ENCODE peak calls at places on chromosomes 2 and 18, in ten cellular contexts. O is fibroblast of mammary gland, F is heart right ventricle, Q is bronchial epithelial cell, P is suprapubic skin, J is endodermal cell, S is cardiac fibroblast, G is foreskin fibroblast, T is H1, N is left ventricle myocardium inferior. V is an unnamed sample.

GRCh38 chr2:202101049-202101579 is 28.1 kb downstream of the KIAA2012 start:
- DNase-seq in O (no peak), F (no peak), Q (no peak), P (no peak), J (peak), S (no peak), G (no peak), T (no peak), N (no peak), V (no peak)

GRCh38 chr2:37871453-37872191 is 53.5 kb upstream of the RMDN2 start:
- DNase-seq in O (peak), F (no peak), Q (peak), P (no peak), J (no peak), S (peak), G (peak), T (no peak), N (no peak), V (peak)

GRCh38 chr2:16044946-16045456 is 104.7 kb downstream of the MYCN start:
- DNase-seq in O (no peak), F (no peak), Q (peak), P (no peak), J (no peak), S (no peak), G (no peak), T (no peak), N (no peak), V (no peak)

GRCh38 chr2:158602027-158602426 is 145.3 kb downstream of the PKP4 start:
- DNase-seq in O (no peak), F (no peak), Q (peak), P (no peak), J (no peak), S (no peak), G (no peak), T (no peak), N (no peak), V (peak)

GRCh38 chr2:47631306-47631705 is 151.6 kb upstream of the MSH6 start:
- DNase-seq in O (no peak), F (no peak), Q (peak), P (no peak), J (no peak), S (no peak), G (no peak), T (no peak), N (no peak), V (peak)

GRCh38 chr2:190497428-190497827 is 37.1 kb downstream of the NEMP2 start:
- DNase-seq in O (no peak), F (no peak), Q (no peak), P (no peak), J (no peak), S (no peak), G (no peak), T (no peak), N (no peak), V (peak)

GRCh38 chr2:191845248-191845715 is 1.6 kb downstream of the CAVIN2 start:
- DNase-seq in O (peak), F (peak), Q (no peak), P (no peak), J (no peak), S (peak), G (peak), T (no peak), N (peak), V (peak)

GRCh38 chr2:217216316-217216715 is 356.5 kb upstream of the TNP1 start:
- DNase-seq in O (no peak), F (no peak), Q (no peak), P (no peak), J (no peak), S (no peak), G (no peak), T (no peak), N (no peak), V (no peak)

GRCh38 chr18:58862851-58863538 is 1.7 kb upstream of the ZNF532 start:
- DNase-seq in O (peak), F (peak), Q (peak), P (no peak), J (peak), S (peak), G (no peak), T (peak), N (peak), V (peak)

GRCh38 chr2:239597216-239597615 is 196.4 kb upstream of the HDAC4 start:
- DNase-seq in O (no peak), F (no peak), Q (no peak), P (peak), J (peak), S (no peak), G (no peak), T (no peak), N (no peak), V (no peak)

GRCh38 chr2:239313251-239313650 is 87.6 kb downstream of the HDAC4 start:
- DNase-seq in O (no peak), F (no peak), Q (no peak), P (no peak), J (peak), S (no peak), G (no peak), T (no peak), N (peak), V (no peak)

GRCh38 chr2:174778479-174778962 is 14.2 kb upstream of the CHRNA1 start:
- DNase-seq in O (peak), F (peak), Q (no peak), P (no peak), J (no peak), S (peak), G (peak), T (no peak), N (peak), V (no peak)

GRCh38 chr18:31099490-31100230 is 2.6 kb downstream of the DSC2 start:
- DNase-seq in O (no peak), F (no peak), Q (no peak), P (no peak), J (no peak), S (no peak), G (no peak), T (no peak), N (no peak), V (no peak)

GRCh38 chr2:95799892-95800291 is 191.7 kb downstream of the ANKRD36C start:
- DNase-seq in O (no peak), F (peak), Q (no peak), P (no peak), J (no peak), S (no peak), G (no peak), T (no peak), N (no peak), V (no peak)

GRCh38 chr2:106531676-106532075 is 44.5 kb downstream of the CD8B2 start:
- DNase-seq in O (no peak), F (no peak), Q (no peak), P (no peak), J (no peak), S (no peak), G (no peak), T (no peak), N (no peak), V (no peak)

GRCh38 chr18:44897445-44898215 is 216.9 kb downstream of the SETBP1 start:
- DNase-seq in O (no peak), F (no peak), Q (no peak), P (no peak), J (no peak), S (no peak), G (no peak), T (no peak), N (no peak), V (no peak)

GRCh38 chr2:36329746-36330145 is 25.8 kb upstream of the CRIM1 start:
- DNase-seq in O (peak), F (no peak), Q (peak), P (no peak), J (no peak), S (peak), G (no peak), T (no peak), N (no peak), V (peak)

GRCh38 chr2:85420743-85421705 is 2.5 kb downstream of the SH2D6 start:
- DNase-seq in O (peak), F (peak), Q (peak), P (peak), J (peak), S (peak), G (peak), T (peak), N (peak), V (peak)

GRCh38 chr2:48693645-48694044 is 61.9 kb downstream of the LHCGR start:
- DNase-seq in O (no peak), F (no peak), Q (peak), P (no peak), J (no peak), S (no peak), G (no peak), T (no peak), N (no peak), V (peak)

GRCh38 chr2:85504434-85505261 is 34.3 kb upstream of the MAT2A start:
- DNase-seq in O (peak), F (no peak), Q (peak), P (no peak), J (no peak), S (peak), G (peak), T (no peak), N (peak), V (peak)

GRCh38 chr2:218255441-218255840 is 5.4 kb upstream of the GPBAR1 start:
- DNase-seq in O (peak), F (no peak), Q (peak), P (no peak), J (no peak), S (no peak), G (no peak), T (no peak), N (no peak), V (peak)

GRCh38 chr2:119407430-119408220 is 24.0 kb upstream of the TMEM37 start:
- DNase-seq in O (peak), F (no peak), Q (peak), P (no peak), J (peak), S (peak), G (peak), T (peak), N (no peak), V (peak)

GRCh38 chr2:151930042-151930441 is 101.8 kb upstream of the ARL5A start:
- DNase-seq in O (no peak), F (no peak), Q (no peak), P (no peak), J (no peak), S (no peak), G (no peak), T (no peak), N (no peak), V (no peak)

GRCh38 chr2:74902281-74902860 is 56.1 kb upstream of the POLE4 start:
- DNase-seq in O (no peak), F (no peak), Q (no peak), P (no peak), J (peak), S (no peak), G (no peak), T (no peak), N (no peak), V (no peak)

GRCh38 chr2:190069936-190070696 is 7.6 kb upstream of the MSTN start:
- DNase-seq in O (peak), F (no peak), Q (peak), P (no peak), J (no peak), S (peak), G (peak), T (no peak), N (no peak), V (peak)

GRCh38 chr2:24761866-24762265 is 31.3 kb downstream of the PTRHD1 start:
- DNase-seq in O (no peak), F (no peak), Q (no peak), P (no peak), J (no peak), S (no peak), G (no peak), T (no peak), N (no peak), V (no peak)

GRCh38 chr2:82790277-82791021 is 1668.6 kb downstream of the SUCLG1 start:
- DNase-seq in O (no peak), F (no peak), Q (peak), P (peak), J (peak), S (peak), G (peak), T (no peak), N (no peak), V (peak)

GRCh38 chr2:16303761-16304160 is 361.9 kb downstream of the CYRIA start:
- DNase-seq in O (no peak), F (no peak), Q (no peak), P (no peak), J (peak), S (no peak), G (no peak), T (peak), N (no peak), V (no peak)

GRCh38 chr2:191679818-191680600 is 2.1 kb downstream of the NABP1 start:
- DNase-seq in O (peak), F (no peak), Q (peak), P (no peak), J (no peak), S (peak), G (peak), T (no peak), N (no peak), V (peak)

GRCh38 chr2:128663371-128664050 is 344.8 kb upstream of the HS6ST1 start:
- DNase-seq in O (no peak), F (no peak), Q (no peak), P (peak), J (no peak), S (no peak), G (no peak), T (no peak), N (no peak), V (no peak)

GRCh38 chr2:84741182-84741822 is 139.6 kb downstream of the TRABD2A start:
- DNase-seq in O (peak), F (peak), Q (peak), P (no peak), J (peak), S (peak), G (peak), T (peak), N (no peak), V (peak)

GRCh38 chr2:215772634-215773563 is 240.5 kb downstream of the MREG start:
- DNase-seq in O (no peak), F (no peak), Q (no peak), P (no peak), J (no peak), S (peak), G (no peak), T (no peak), N (no peak), V (no peak)

GRCh38 chr2:20582600-20583221 is 68.2 kb downstream of the HS1BP3 start:
- DNase-seq in O (no peak), F (peak), Q (no peak), P (no peak), J (no peak), S (no peak), G (no peak), T (no peak), N (peak), V (no peak)

GRCh38 chr2:201642579-201643215 is 606 bp downstream of the TMEM237 start:
- DNase-seq in O (peak), F (peak), Q (peak), P (peak), J (peak), S (peak), G (peak), T (peak), N (peak), V (peak)

GRCh38 chr2:8986327-8986976 is 17.0 kb downstream of the MBOAT2 start:
- DNase-seq in O (no peak), F (no peak), Q (no peak), P (no peak), J (peak), S (no peak), G (no peak), T (peak), N (no peak), V (no peak)
- TF ChIP-seq CTCF in O (peak), F (peak), Q (no peak), P (no peak), J (peak), S (peak), G (no peak), T (peak), N (no peak), V (no peak)

GRCh38 chr2:226771067-226771466 is 28.6 kb downstream of the IRS1 start:
- DNase-seq in O (no peak), F (peak), Q (no peak), P (no peak), J (no peak), S (no peak), G (no peak), T (no peak), N (peak), V (no peak)

GRCh38 chr2:226773291-226773690 is 26.3 kb downstream of the IRS1 start:
- DNase-seq in O (no peak), F (no peak), Q (peak), P (no peak), J (no peak), S (no peak), G (no peak), T (no peak), N (no peak), V (peak)

GRCh38 chr2:226775032-226775509 is 24.5 kb downstream of the IRS1 start:
- DNase-seq in O (no peak), F (no peak), Q (no peak), P (no peak), J (no peak), S (no peak), G (no peak), T (no peak), N (no peak), V (no peak)

GRCh38 chr2:226776104-226776503 is 23.5 kb downstream of the IRS1 start:
- DNase-seq in O (no peak), F (no peak), Q (no peak), P (no peak), J (no peak), S (no peak), G (no peak), T (no peak), N (no peak), V (no peak)

DNA sequence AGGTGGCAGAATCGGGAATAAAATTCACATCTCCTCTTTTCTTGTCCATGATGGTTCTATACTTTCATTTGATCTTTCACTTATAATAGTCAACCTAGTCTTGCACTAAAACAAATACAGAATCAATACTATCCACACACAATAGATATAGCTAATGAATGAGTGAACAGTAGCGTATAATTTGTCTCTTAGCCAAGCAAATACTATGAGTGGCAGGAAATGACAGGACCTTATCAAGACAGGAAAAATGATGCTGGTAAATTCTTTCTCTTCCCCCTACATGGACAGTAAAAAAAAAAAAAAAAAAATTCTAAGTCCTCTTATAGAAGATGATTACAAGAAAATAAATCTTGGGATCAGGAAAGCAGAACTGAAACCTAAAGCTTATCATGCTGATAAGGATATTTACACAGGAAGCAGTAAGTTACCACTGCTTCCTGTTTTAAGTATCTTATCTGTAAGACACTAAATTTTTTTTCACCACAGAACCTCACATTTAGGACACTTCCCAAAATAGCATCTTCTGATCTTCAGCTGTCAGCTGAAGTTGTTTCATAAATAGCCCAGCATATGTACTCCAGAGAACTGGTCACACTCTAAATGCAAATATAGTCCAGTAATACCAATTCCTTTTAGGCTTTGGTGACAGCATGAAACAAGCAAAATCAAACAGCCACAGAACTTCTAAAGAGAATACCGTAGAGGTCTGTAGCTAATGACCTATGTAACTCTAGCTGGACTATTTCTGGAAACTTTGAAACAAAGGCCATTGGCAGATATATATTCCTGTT is 27.0 kb downstream of the IRS1 start:
- DNase-seq in O (no peak), F (no peak), Q (no peak), P (no peak), J (no peak), S (peak), G (no peak), T (no peak), N (no peak), V (no peak)
- H3K4me3 ChIP-seq in O (no peak), F (no peak), Q (no peak), P (no peak), J (no peak), S (no peak), G (no peak), T (no peak), N (peak), V (no peak)

DNA sequence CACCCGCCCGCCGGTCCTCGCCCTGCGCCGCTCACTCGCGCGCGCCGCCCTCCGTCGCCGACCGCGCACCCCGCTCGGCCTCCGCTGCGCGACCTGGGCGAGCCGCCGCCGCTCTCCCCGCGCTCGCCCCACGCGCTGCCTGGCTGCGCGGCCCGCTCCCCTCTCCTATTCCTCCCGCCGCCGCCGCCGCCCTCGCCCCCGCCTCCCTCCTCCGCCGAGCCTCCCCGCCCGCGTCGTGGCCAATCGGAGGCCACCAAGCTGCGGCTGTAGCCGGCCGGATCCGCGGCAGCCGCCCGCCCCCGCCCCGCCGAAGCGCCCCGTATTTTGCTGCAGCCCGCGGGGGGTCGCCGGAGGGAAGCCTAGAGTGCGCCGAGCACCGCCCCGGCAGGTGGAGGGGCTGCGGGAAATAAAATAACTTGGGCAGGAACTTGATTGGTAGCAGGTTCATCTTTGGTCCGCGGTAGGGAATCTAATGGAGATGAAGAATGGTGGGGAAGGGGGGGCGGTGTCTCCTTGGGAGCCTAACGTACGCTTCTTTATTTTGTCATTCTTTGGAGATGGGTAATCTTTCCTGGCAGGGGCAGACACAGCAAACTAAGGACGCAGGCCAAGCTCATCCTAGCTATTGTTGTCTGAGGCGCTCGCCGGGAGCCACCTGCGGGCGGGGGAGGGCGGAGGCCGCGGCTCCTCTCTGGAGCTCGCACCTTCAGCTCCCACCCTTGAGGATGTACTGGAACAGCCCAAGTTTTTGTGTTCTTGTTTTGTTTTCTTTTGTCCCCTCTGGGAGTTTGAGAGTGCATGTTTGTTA is 1.1 kb upstream of the CDH2 start:
- DNase-seq in O (peak), F (peak), Q (peak), P (no peak), J (peak), S (peak), G (no peak), T (peak), N (peak), V (peak)
- TF ChIP-seq CTCF in O (no peak), F (no peak), Q (peak), P (no peak), J (peak), S (no peak), G (no peak), T (no peak), N (peak), V (no peak)

GRCh38 chr2:118319271-118319684 is 231.0 kb downstream of the INSIG2 start:
- DNase-seq in O (no peak), F (no peak), Q (no peak), P (no peak), J (peak), S (no peak), G (no peak), T (peak), N (no peak), V (no peak)
- H3K4me3 ChIP-seq in O (no peak), F (no peak), Q (no peak), P (no peak), J (no peak), S (no peak), G (no peak), T (peak), N (no peak), V (no peak)

GRCh38 chr18:32714571-32715148 is 58.2 kb downstream of the KLHL14 start:
- DNase-seq in O (peak), F (no peak), Q (peak), P (no peak), J (peak), S (peak), G (peak), T (peak), N (no peak), V (peak)
- TF ChIP-seq CTCF in O (peak), F (peak), Q (peak), P (no peak), J (peak), S (peak), G (peak), T (no peak), N (peak), V (peak)

V was measured in epithelial cell of esophagus.